ENCODE peak calls at places on chromosomes 3 and 15, in seven cellular contexts. K is HepG2, T is GM12892, D is K562, B is H1, W is SK-N-SH, H is GM12878. L is an unnamed sample.

GRCh38 chr3:197428117-197428761 is 127.5 kb downstream of the BDH1 start:
- DNase-seq in K (peak), D (peak), T (no peak), H (no peak), W (peak), B (no peak), L (no peak)

GRCh38 chr3:70256566-70256965 is 55.9 kb downstream of the MDFIC2 start:
- DNase-seq in B (no peak), D (no peak), T (no peak), W (no peak), H (no peak), K (no peak), L (no peak)

GRCh38 chr3:183438749-183439148 is 10.3 kb upstream of the MCF2L2 start:
- DNase-seq in T (no peak), K (no peak), B (no peak), H (no peak), W (no peak), D (no peak), L (no peak)

GRCh38 chr15:55770808-55771207 is 27.9 kb upstream of the PRTG start:
- DNase-seq in K (no peak), D (no peak), H (no peak), B (no peak), W (peak), T (no peak), L (no peak)

GRCh38 chr3:177182352-177182751 is 14.9 kb downstream of the TBL1XR1 start:
- DNase-seq in T (no peak), K (no peak), H (no peak), B (no peak), D (no peak), W (no peak), L (no peak)

GRCh38 chr3:129577356-129577755 is 29.1 kb downstream of the PLXND1 start:
- DNase-seq in D (no peak), T (no peak), W (peak), B (no peak), K (no peak), H (no peak), L (no peak)

GRCh38 chr3:191783039-191783438 is 322.1 kb downstream of the PYDC2 start:
- DNase-seq in H (no peak), B (no peak), K (no peak), T (no peak), D (no peak), W (no peak), L (no peak)

GRCh38 chr3:106048946-106049481 is 180.2 kb upstream of the CBLB start:
- DNase-seq in H (no peak), K (no peak), T (no peak), W (no peak), D (no peak), B (no peak), L (no peak)

GRCh38 chr3:196073188-196073838 is 8.6 kb downstream of the TFRC start:
- DNase-seq in H (peak), T (peak), D (peak), K (peak), W (peak), B (no peak), L (peak)

GRCh38 chr15:80036067-80036466 is 23.4 kb upstream of the ZFAND6 start:
- DNase-seq in H (no peak), B (no peak), K (no peak), T (no peak), W (no peak), D (no peak), L (no peak)

GRCh38 chr3:153273217-153273616 is 111.2 kb downstream of the RAP2B start:
- DNase-seq in H (no peak), D (no peak), K (no peak), W (no peak), T (no peak), B (no peak), L (no peak)

GRCh38 chr3:13718000-13718399 is 161.9 kb downstream of the WNT7A start:
- DNase-seq in K (no peak), W (peak), T (no peak), B (no peak), H (no peak), D (no peak), L (no peak)

GRCh38 chr3:187102073-187102634 is 37.1 kb downstream of the RPL39L start:
- DNase-seq in W (no peak), H (no peak), K (no peak), B (no peak), D (no peak), T (no peak), L (no peak)

GRCh38 chr3:17140670-17141505 is 256.1 kb downstream of the PLCL2 start:
- DNase-seq in B (no peak), H (no peak), T (no peak), K (no peak), W (no peak), D (no peak), L (no peak)

GRCh38 chr15:40990789-40991188 is 37.5 kb downstream of the CHAC1 start:
- DNase-seq in H (no peak), B (no peak), W (no peak), K (no peak), T (no peak), D (no peak), L (no peak)

GRCh38 chr3:120459196-120459595 is 8.4 kb upstream of the FSTL1 start:
- DNase-seq in D (no peak), B (no peak), W (no peak), T (no peak), H (no peak), K (no peak), L (no peak)

GRCh38 chr3:126959921-126960603 is 22.9 kb upstream of the PLXNA1 start:
- DNase-seq in D (no peak), K (peak), T (no peak), B (no peak), H (no peak), W (peak), L (no peak)

GRCh38 chr3:194488007-194488742 is 1.4 kb upstream of the ATP13A3 start:
- DNase-seq in T (no peak), B (no peak), D (peak), K (no peak), H (no peak), W (no peak), L (no peak)

GRCh38 chr15:56365075-56365711 is at the start of gene TEX9:
- DNase-seq in K (peak), T (peak), H (peak), W (peak), D (peak), B (peak), L (peak)

GRCh38 chr3:134373278-134373941 is 837 bp downstream of the AMOTL2 start:
- DNase-seq in B (peak), W (peak), K (peak), H (no peak), T (no peak), D (no peak), L (no peak)

GRCh38 chr15:79314186-79314585 is 3.3 kb downstream of the TMED3 start:
- DNase-seq in W (no peak), D (no peak), H (no peak), B (no peak), T (no peak), K (no peak), L (no peak)

GRCh38 chr3:154781595-154781994 is 298.5 kb upstream of the MME start:
- DNase-seq in H (no peak), B (no peak), W (no peak), K (no peak), D (no peak), T (no peak), L (no peak)

GRCh38 chr3:113231827-113232253 is 20.5 kb downstream of the BOC start:
- DNase-seq in T (no peak), W (no peak), H (no peak), B (no peak), D (no peak), K (peak), L (no peak)

GRCh38 chr15:49115062-49115461 is 40.3 kb downstream of the COPS2 start:
- DNase-seq in W (no peak), B (no peak), H (no peak), T (no peak), K (no peak), D (no peak), L (no peak)

GRCh38 chr3:23271876-23272741 is 69.0 kb downstream of the UBE2E2 start:
- DNase-seq in B (no peak), D (no peak), W (no peak), H (no peak), T (no peak), K (no peak), L (no peak)

GRCh38 chr15:56464893-56465520 is at the start of gene MNS1:
- DNase-seq in D (peak), H (peak), B (peak), T (peak), W (peak), K (peak), L (peak)

GRCh38 chr3:155386817-155387403 is 93.4 kb upstream of the STRIT1 start:
- DNase-seq in D (no peak), T (no peak), W (no peak), K (no peak), H (no peak), B (no peak), L (no peak)

GRCh38 chr3:125647318-125648014 is 52.2 kb upstream of the OSBPL11 start:
- DNase-seq in B (peak), W (no peak), H (no peak), K (no peak), D (no peak), T (no peak), L (no peak)

GRCh38 chr3:29143151-29143550 is 137.7 kb upstream of the RBMS3 start:
- DNase-seq in K (no peak), H (no peak), T (no peak), D (no peak), W (no peak), B (no peak), L (no peak)

GRCh38 chr15:20353966-20354883 is 187.4 kb downstream of the GOLGA6L6 start:
- DNase-seq in H (no peak), K (no peak), T (no peak), B (no peak), W (no peak), D (no peak), L (no peak)

GRCh38 chr15:20348900-20349773 is 192.5 kb downstream of the GOLGA6L6 start:
- DNase-seq in W (no peak), H (no peak), T (no peak), K (no peak), D (no peak), B (no peak), L (no peak)

GRCh38 chr15:20352241-20353200 is 189.1 kb downstream of the GOLGA6L6 start:
- DNase-seq in B (no peak), D (no peak), T (no peak), K (no peak), W (no peak), H (no peak), L (no peak)

GRCh38 chr15:20349774-20350498 is 191.7 kb downstream of the GOLGA6L6 start:
- DNase-seq in H (no peak), W (no peak), K (no peak), D (no peak), T (no peak), B (no peak), L (no peak)

GRCh38 chr15:20351448-20351961 is 190.1 kb downstream of the GOLGA6L6 start:
- DNase-seq in T (no peak), H (no peak), B (no peak), K (no peak), D (no peak), W (no peak), L (no peak)
- TF ChIP-seq TAF1 in T (no peak), H (no peak), B (no peak), K (no peak), D (no peak), W (no peak), L (no peak)

GRCh38 chr15:98503970-98504369 is 144.4 kb upstream of the IGF1R start:
- DNase-seq in W (no peak), D (no peak), H (no peak), B (no peak), K (no peak), T (no peak), L (no peak)
- TF ChIP-seq TAF1 in W (no peak), D (no peak), H (no peak), B (no peak), K (no peak), T (no peak), L (no peak)

GRCh38 chr15:101025116-101025885 is 106.1 kb downstream of the LRRK1 start:
- DNase-seq in W (no peak), D (no peak), B (no peak), K (no peak), T (no peak), H (no peak), L (no peak)
- TF ChIP-seq TAF1 in W (no peak), D (no peak), B (no peak), K (no peak), T (no peak), H (no peak), L (no peak)

GRCh38 chr3:172904817-172905479 is 154.4 kb downstream of the ECT2 start:
- DNase-seq in H (no peak), B (no peak), W (peak), D (no peak), K (no peak), T (no peak), L (no peak)
- TF ChIP-seq TAF1 in H (no peak), B (no peak), W (no peak), D (no peak), K (no peak), T (no peak), L (no peak)

DNA sequence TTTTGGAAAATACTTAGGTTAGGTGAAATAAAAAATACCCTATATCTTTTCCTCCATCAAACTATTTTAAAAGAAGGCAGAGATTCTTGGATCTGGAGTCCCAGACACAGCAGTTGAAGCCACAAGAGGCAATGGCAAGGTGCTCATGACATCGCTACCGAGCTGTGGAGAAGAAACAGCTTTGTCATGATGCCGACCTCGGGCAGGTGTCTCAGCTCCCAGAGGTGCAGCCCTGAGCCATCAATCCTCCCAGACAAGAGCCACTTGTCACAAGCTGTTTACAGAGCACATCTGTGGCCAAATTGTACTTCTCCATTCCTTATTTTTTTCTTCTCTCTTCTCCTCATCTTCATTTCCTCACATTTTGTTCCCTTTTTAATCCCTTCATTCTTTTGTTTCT is 50.8 kb downstream of the GPR176 start:
- DNase-seq in W (no peak), H (no peak), T (no peak), K (no peak), D (no peak), B (no peak), L (no peak)
- TF ChIP-seq TAF1 in W (no peak), H (no peak), T (no peak), K (no peak), D (no peak), B (no peak), L (no peak)

DNA sequence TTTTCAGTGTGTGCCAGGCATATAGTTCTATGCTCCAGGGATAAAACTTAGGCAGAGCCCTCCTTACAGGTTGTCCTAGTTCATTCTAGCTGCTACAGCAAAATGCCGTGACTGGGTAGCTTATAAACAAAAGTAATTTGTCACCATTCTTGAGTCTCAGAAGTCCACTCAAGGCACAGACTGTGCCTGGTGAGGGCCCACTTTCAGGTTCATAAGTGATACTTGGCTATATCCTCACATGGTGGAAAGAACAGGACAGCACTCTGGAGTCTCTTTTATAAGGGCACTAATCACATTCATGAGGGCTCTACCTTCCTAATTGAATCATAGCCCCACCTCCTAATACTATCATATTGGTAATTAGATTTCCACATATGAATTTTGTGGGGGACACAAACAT is 80.1 kb downstream of the SPRED1 start:
- DNase-seq in H (no peak), T (no peak), W (no peak), D (no peak), K (no peak), B (no peak), L (no peak)
- TF ChIP-seq TAF1 in H (no peak), T (no peak), W (no peak), D (no peak), K (no peak), B (no peak), L (no peak)

GRCh38 chr15:92118162-92118935 is 264.8 kb downstream of the SLCO3A1 start:
- DNase-seq in K (no peak), D (no peak), W (no peak), T (no peak), B (no peak), H (no peak), L (no peak)
- TF ChIP-seq TAF1 in K (no peak), D (no peak), W (no peak), T (no peak), B (no peak), H (no peak), L (no peak)

GRCh38 chr3:53571264-53571663 is 76.9 kb downstream of the CACNA1D start:
- DNase-seq in D (no peak), H (no peak), T (no peak), K (no peak), B (no peak), W (no peak), L (no peak)

GRCh38 chr3:53570709-53571108 is 76.3 kb downstream of the CACNA1D start:
- DNase-seq in K (no peak), W (no peak), H (no peak), T (no peak), D (no peak), B (no peak), L (no peak)

GRCh38 chr3:53570086-53570485 is 75.7 kb downstream of the CACNA1D start:
- DNase-seq in W (no peak), T (no peak), H (no peak), B (no peak), D (no peak), K (no peak), L (no peak)

DNA sequence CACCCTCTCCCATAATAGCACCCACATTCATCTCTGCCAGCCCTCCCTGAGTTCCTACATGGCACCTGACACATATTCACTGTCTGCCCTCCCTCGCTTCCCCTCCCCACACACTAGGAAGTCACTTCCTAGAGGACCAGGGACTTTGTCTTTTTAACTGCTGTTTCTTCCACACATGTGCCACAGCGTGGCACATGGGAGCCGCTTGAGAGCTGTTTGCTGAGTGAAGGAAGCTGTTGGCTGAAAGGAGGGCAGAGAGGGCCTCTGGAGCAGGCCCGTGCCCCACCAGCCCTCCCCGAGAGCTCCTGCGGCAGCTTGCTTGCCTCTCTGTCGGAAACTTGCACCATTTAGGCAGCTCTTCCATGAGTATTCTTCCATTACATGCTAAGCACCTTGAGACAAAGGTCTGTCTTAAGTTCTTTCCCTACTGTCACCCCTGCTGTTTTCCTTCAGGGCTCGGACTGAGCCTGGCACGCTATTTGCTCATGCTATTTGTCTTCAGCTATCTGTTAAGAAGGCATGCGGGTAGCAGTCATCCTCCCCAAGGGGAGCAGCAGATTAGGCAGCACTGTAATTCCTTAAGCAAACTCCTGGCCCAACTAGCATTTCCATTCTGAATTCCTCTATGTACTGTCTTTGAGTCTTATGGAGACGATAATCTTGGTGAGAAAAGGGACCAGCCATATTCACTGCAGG is 72.2 kb downstream of the CACNA1D start:
- DNase-seq in B (no peak), K (no peak), H (no peak), T (no peak), W (no peak), D (no peak), L (no peak)
- TF ChIP-seq TAF1 in B (no peak), K (no peak), H (no peak), T (no peak), W (no peak), D (no peak), L (no peak)

GRCh38 chr3:124584552-124585391 is 145.5 kb upstream of the UMPS start:
- DNase-seq in W (peak), H (no peak), B (no peak), D (peak), T (peak), K (peak), L (peak)

GRCh38 chr3:124584245-124584551 is 146.1 kb upstream of the UMPS start:
- DNase-seq in H (no peak), T (no peak), B (no peak), D (no peak), K (no peak), W (no peak), L (no peak)

GRCh38 chr3:124588036-124588435 is 142.2 kb upstream of the UMPS start:
- DNase-seq in W (no peak), K (no peak), D (no peak), B (no peak), H (no peak), T (no peak), L (no peak)

GRCh38 chr3:124587053-124587408 is 143.2 kb upstream of the UMPS start:
- DNase-seq in K (no peak), B (no peak), H (no peak), W (no peak), T (no peak), D (peak), L (no peak)

GRCh38 chr3:124586126-124587052 is 143.9 kb upstream of the UMPS start:
- DNase-seq in D (peak), H (no peak), K (peak), B (no peak), T (no peak), W (no peak), L (no peak)
- TF ChIP-seq TAF1 in D (no peak), H (no peak), K (no peak), B (no peak), T (no peak), W (no peak), L (no peak)

L was measured in GM12891.